ENCODE peak calls at places on chromosomes 2 and 18, in seven cellular contexts. A, D, V, T, U, X and J are unnamed samples.

GRCh38 chr18:79753391-79753851 is 44.3 kb upstream of the KCNG2 start:
- DNase-seq in U (no peak), A (no peak), V (no peak), X (no peak), T (no peak), D (no peak), J (no peak)

GRCh38 chr18:74310411-74310810 is 5.2 kb upstream of the C18orf63 start:
- DNase-seq in U (no peak), T (no peak), V (no peak), D (no peak), A (no peak), X (no peak), J (no peak)

GRCh38 chr2:135736546-135736945 is 5.1 kb upstream of the UBXN4 start:
- DNase-seq in T (no peak), U (no peak), D (no peak), A (no peak), V (no peak), X (no peak), J (no peak)

GRCh38 chr18:63708650-63709049 is 5.9 kb downstream of the SERPINB11 start:
- DNase-seq in T (no peak), X (no peak), U (no peak), D (no peak), V (no peak), A (no peak), J (no peak)

GRCh38 chr2:85794491-85795121 is 40.8 kb downstream of the ATOH8 start:
- DNase-seq in U (peak; percentile 53), X (no peak), D (peak; percentile 69), A (no peak), V (no peak), T (no peak), J (no peak)

GRCh38 chr2:26536371-26537068 is 58.6 kb upstream of the OTOF start:
- DNase-seq in A (no peak), T (no peak), X (no peak), D (no peak), U (no peak), V (no peak), J (no peak)

GRCh38 chr2:233105156-233105895 is 45.2 kb downstream of the INPP5D start:
- DNase-seq in T (no peak), U (no peak), D (no peak), V (no peak), A (no peak), X (no peak), J (no peak)

GRCh38 chr2:195238366-195238765 is 418.7 kb upstream of the SLC39A10 start:
- DNase-seq in X (no peak), D (no peak), T (no peak), V (no peak), A (no peak), U (no peak), J (no peak)

GRCh38 chr2:60530660-60531276 is 22.7 kb downstream of the BCL11A start:
- DNase-seq in V (peak; percentile 83), X (peak; percentile 36), U (no peak), D (peak; percentile 83), A (no peak), T (peak; percentile 56), J (no peak)

GRCh38 chr18:23998811-23999210 is 15.7 kb upstream of the TTC39C start:
- DNase-seq in U (no peak), D (no peak), V (peak; percentile 79), T (no peak), X (no peak), A (no peak), J (no peak)

GRCh38 chr2:193240752-193241151 is 1046.0 kb upstream of the TMEFF2 start:
- DNase-seq in V (no peak), U (no peak), D (no peak), X (no peak), A (no peak), T (peak; percentile 1), J (no peak)

GRCh38 chr2:150110548-150110947 is 376.9 kb downstream of the RND3 start:
- DNase-seq in V (no peak), D (no peak), X (no peak), A (no peak), T (no peak), U (no peak), J (no peak)

GRCh38 chr2:174442546-174443510 is 44.0 kb downstream of the GPR155 start:
- DNase-seq in V (no peak), D (no peak), T (no peak), X (no peak), A (no peak), U (no peak), J (no peak)

GRCh38 chr2:241114836-241115235 is 12.7 kb upstream of the MTERF4 start:
- DNase-seq in U (no peak), A (no peak), T (no peak), V (no peak), X (no peak), D (no peak), J (no peak)

GRCh38 chr18:74457743-74458465 is 796 bp upstream of the DIPK1C start:
- DNase-seq in V (no peak), U (no peak), T (no peak), X (no peak), A (no peak), D (no peak), J (no peak)

GRCh38 chr18:74679679-74680076 is 82.0 kb downstream of the ZNF407 start:
- DNase-seq in U (no peak), T (no peak), A (no peak), V (no peak), X (no peak), D (no peak), J (no peak)

GRCh38 chr2:174594451-174594850 is 3.2 kb downstream of the WIPF1 start:
- DNase-seq in T (no peak), V (no peak), A (no peak), U (no peak), D (no peak), X (no peak), J (no peak)

GRCh38 chr2:7676714-7677113 is 759.5 kb downstream of the RNF144A start:
- DNase-seq in X (no peak), D (no peak), V (no peak), U (no peak), T (no peak), A (no peak), J (no peak)

GRCh38 chr18:76394780-76395476 is 100.1 kb downstream of the ZNF516 start:
- DNase-seq in A (no peak), T (no peak), X (no peak), D (no peak), V (no peak), U (peak; percentile 16), J (no peak)

GRCh38 chr2:43541165-43541564 is 54.7 kb downstream of the THADA start:
- DNase-seq in A (no peak), V (no peak), T (no peak), D (no peak), X (no peak), U (no peak), J (no peak)

GRCh38 chr18:6595666-6596065 is 133.8 kb upstream of the ARHGAP28 start:
- DNase-seq in U (no peak), T (no peak), D (no peak), V (no peak), X (no peak), A (no peak), J (no peak)

GRCh38 chr18:6593142-6593889 is 136.2 kb upstream of the ARHGAP28 start:
- DNase-seq in A (no peak), T (no peak), V (no peak), X (no peak), U (no peak), D (no peak), J (no peak)

GRCh38 chr18:6592522-6592921 is 137.0 kb upstream of the ARHGAP28 start:
- DNase-seq in V (no peak), U (no peak), D (no peak), X (no peak), T (no peak), A (no peak), J (no peak)

GRCh38 chr18:6589979-6590725 is 139.4 kb upstream of the ARHGAP28 start:
- DNase-seq in A (no peak), D (no peak), T (no peak), V (no peak), X (no peak), U (no peak), J (no peak)

GRCh38 chr18:6591491-6591890 is 138.0 kb upstream of the ARHGAP28 start:
- DNase-seq in V (no peak), T (no peak), U (no peak), A (no peak), D (no peak), X (no peak), J (no peak)
- H3K27ac ChIP-seq in V (no peak overlapping the region), T (no peak overlapping the region), U (no peak overlapping the region), A (no peak overlapping the region), D (no peak overlapping the region), X (no peak overlapping the region), J (no peak overlapping the region)

DNA sequence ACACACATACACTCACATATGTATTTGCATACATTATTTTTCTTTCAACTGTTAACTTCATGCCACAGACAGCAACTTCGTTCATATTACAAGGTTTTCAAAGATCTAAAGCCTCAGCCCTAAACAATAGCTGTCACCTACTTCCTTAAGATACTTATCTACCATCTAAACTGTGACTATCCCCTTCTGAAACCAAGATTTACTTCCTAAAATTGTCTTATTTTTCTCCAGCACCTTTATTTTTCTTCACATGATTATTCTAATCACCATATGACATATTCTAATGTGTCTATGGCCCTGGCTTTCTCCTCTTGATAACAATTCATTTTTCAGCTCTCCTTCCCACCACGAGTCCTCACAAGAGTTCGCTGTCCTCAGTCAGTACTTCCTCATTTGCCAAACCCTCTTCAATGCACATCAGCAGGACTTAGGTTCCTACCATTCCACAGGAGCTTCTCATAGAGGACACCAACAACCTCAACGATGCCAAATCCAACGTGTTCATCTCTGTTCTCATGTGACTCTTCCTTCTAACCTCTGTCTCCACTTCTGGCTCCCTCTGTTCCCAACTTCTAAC is 53.8 kb downstream of the RTTN start:
- DNase-seq in D (no peak), V (no peak), U (no peak), X (no peak), A (no peak), T (peak; percentile 11), J (no peak)
- TF ChIP-seq POLR2A in D (no peak), V (no peak), U (no peak), X (no peak), A (no peak), T (no peak), J (no peak)

GRCh38 chr2:236177604-236177966 is 9.4 kb upstream of the GBX2 start:
- DNase-seq in X (no peak), T (peak; percentile 72), V (no peak), D (peak; percentile 49), U (peak; percentile 40), A (no peak), J (no peak)
- H3K27ac ChIP-seq in X (no peak overlapping the region), T (no peak overlapping the region), V (no peak overlapping the region), D (no peak overlapping the region), U (no peak overlapping the region), A (no peak overlapping the region), J (no peak overlapping the region)

GRCh38 chr2:177391822-177392372 is 676 bp upstream of the AGPS start:
- DNase-seq in A (no peak), U (no peak), D (no peak), X (no peak), T (no peak), V (no peak), J (no peak)

GRCh38 chr2:177393824-177394614 is 1.4 kb downstream of the AGPS start:
- DNase-seq in A (no peak), U (no peak), T (no peak), X (no peak), D (no peak), V (no peak), J (no peak)

GRCh38 chr2:177393381-177393780 is 808 bp downstream of the AGPS start:
- DNase-seq in D (no peak), T (peak; percentile 30), U (no peak), A (no peak), V (no peak), X (no peak), J (no peak)

GRCh38 chr2:177394622-177395021 is 2.0 kb downstream of the AGPS start:
- DNase-seq in A (no peak), U (no peak), T (no peak), D (no peak), X (no peak), V (no peak), J (no peak)

GRCh38 chr2:177392373-177393246 is at the start of gene AGPS:
- DNase-seq in X (peak; percentile 37), D (peak; percentile 80), U (peak; percentile 80), A (peak; percentile 30), V (peak; percentile 22), T (peak; percentile 90), J (peak; percentile 10)
- TF ChIP-seq POLR2A in X (peak; percentile 22), D (peak; percentile 60), U (peak; percentile 12), A (peak; percentile 94), V (no peak), T (peak; percentile 95), J (no peak)